ENCODE peak calls at places on chromosomes 1 and 21, in five cellular contexts. W is OCI-LY7, T is hepatocyte, Q is heart right ventricle, B is caudate nucleus. I is an unnamed sample.

GRCh38 chr1:157219600-157219999 is 81.4 kb upstream of the ETV3 start:
- DNase-seq in W (no peak), T (no peak), Q (no peak), B (no peak), I (no peak)

GRCh38 chr1:54417123-54417522 is 10.9 kb upstream of the SSBP3 start:
- DNase-seq in W (no peak), T (no peak), Q (no peak), B (no peak), I (no peak)

GRCh38 chr1:168320805-168321577 is 40.3 kb downstream of the TBX19 start:
- DNase-seq in W (no peak), T (peak; percentile 58), Q (no peak), B (peak; percentile 18), I (no peak)

GRCh38 chr1:231161711-231162299 is at the start of gene TRIM67:
- DNase-seq in W (no peak), T (peak; percentile 60), Q (peak; percentile 23), B (no peak), I (no peak)

GRCh38 chr1:201180901-201181300 is 9.7 kb upstream of the IGFN1 start:
- DNase-seq in W (no peak), T (no peak), Q (no peak), B (no peak), I (no peak)

GRCh38 chr1:151958959-151959358 is 34.7 kb downstream of the S100A10 start:
- DNase-seq in W (no peak), T (no peak), Q (no peak), B (no peak), I (no peak)

GRCh38 chr1:8217011-8217711 is 100.8 kb upstream of the SLC45A1 start:
- DNase-seq in W (no peak), T (peak; percentile 64), Q (peak; percentile 51), B (peak; percentile 1), I (no peak)

GRCh38 chr21:25039461-25040380 is 567.6 kb downstream of the MRPL39 start:
- DNase-seq in W (no peak), T (no peak), Q (no peak), B (no peak), I (no peak)

GRCh38 chr1:218361298-218362065 is 16.3 kb downstream of the TGFB2 start:
- DNase-seq in W (no peak), T (peak; percentile 44), Q (no peak), B (no peak), I (no peak)

GRCh38 chr21:29374481-29374880 is 75.8 kb downstream of the BACH1 start:
- DNase-seq in W (no peak), T (no peak), Q (no peak), B (no peak), I (no peak)

GRCh38 chr1:160247053-160247452 is 15.3 kb downstream of the DCAF8 start:
- DNase-seq in W (no peak), T (no peak), Q (no peak), B (no peak), I (no peak)

GRCh38 chr1:201537966-201538617 is 835 bp upstream of the NAV1 start:
- DNase-seq in W (no peak), T (no peak), Q (no peak), B (no peak), I (no peak)

GRCh38 chr1:54324750-54325704 is 81.2 kb downstream of the SSBP3 start:
- DNase-seq in W (no peak), T (peak; percentile 26), Q (no peak), B (no peak), I (no peak)

GRCh38 chr1:212477680-212478466 is 45.2 kb downstream of the NENF start:
- DNase-seq in W (no peak), T (no peak), Q (no peak), B (no peak), I (no peak)

GRCh38 chr1:160565568-160565967 is 13.7 kb downstream of the CD84 start:
- DNase-seq in W (no peak), T (no peak), Q (no peak), B (no peak), I (no peak)

GRCh38 chr1:32195972-32196823 is 4.2 kb upstream of the CCDC28B start:
- DNase-seq in W (no peak), T (no peak), Q (no peak), B (no peak), I (no peak)

GRCh38 chr1:4029376-4029775 is 129.3 kb upstream of the C1orf174 start:
- DNase-seq in W (peak; percentile 59), T (no peak), Q (no peak), B (no peak), I (no peak)

GRCh38 chr1:4033732-4034131 is 133.7 kb upstream of the C1orf174 start:
- DNase-seq in W (no peak), T (no peak), Q (no peak), B (no peak), I (no peak)

GRCh38 chr1:4033129-4033676 is 133.1 kb upstream of the C1orf174 start:
- DNase-seq in W (no peak), T (no peak), Q (no peak), B (no peak), I (no peak)

GRCh38 chr1:4034318-4034887 is 134.3 kb upstream of the C1orf174 start:
- DNase-seq in W (peak; percentile 45), T (no peak), Q (no peak), B (no peak), I (no peak)

DNA sequence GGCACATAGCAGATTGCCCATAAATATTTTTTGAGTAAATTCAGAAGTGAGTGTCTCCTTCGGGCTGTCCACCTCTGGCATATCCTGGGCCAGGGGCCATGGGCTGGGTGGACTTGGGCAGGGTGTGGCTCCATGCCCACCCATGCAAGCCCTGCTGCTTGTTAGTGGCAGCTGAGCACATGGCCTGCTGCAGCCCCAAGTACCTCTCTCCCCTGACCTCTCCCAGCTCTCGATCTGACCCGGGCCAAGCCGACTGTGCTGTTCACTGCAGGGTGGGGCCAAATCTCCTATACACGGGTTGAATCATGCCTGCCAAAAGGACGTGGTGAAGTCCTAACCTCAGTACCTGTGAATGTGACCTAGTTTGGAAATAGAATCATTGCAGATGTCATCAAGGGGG is 132.5 kb upstream of the C1orf174 start:
- DNase-seq in W (no peak), T (no peak), Q (no peak), B (no peak), I (no peak)
- H3K27ac ChIP-seq in W (no peak overlapping the region), T (no peak overlapping the region), Q (no peak overlapping the region), B (no peak overlapping the region), I (no peak overlapping the region)

DNA sequence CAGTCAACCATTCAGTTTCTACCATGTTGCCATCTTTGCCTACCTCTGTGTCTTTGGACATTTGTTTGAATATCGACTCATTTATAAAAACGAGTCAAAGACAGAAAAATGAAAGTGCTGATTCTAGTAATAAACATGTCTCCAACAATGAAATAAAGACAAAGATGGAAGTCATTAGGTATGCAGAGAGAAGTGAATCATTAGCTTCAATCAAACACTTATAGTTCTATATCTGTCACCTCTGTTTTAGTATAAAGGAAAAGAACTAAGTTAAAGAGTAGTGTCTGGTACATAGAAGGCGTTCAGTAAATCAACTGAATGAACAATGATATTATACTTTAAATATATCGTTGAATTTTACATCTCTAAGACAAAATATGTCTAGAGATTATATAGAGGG is 1.7 kb upstream of the TSPAN2 start:
- DNase-seq in W (no peak), T (no peak), Q (no peak), B (no peak), I (no peak)
- H3K27ac ChIP-seq in W (no peak overlapping the region), T (no peak overlapping the region), Q (no peak overlapping the region), B (no peak overlapping the region), I (no peak overlapping the region)

GRCh38 chr1:3195966-3196515 is 127.0 kb downstream of the PRDM16 start:
- DNase-seq in W (no peak), T (no peak), Q (no peak), B (no peak), I (no peak)

GRCh38 chr1:3198371-3199287 is 129.6 kb downstream of the PRDM16 start:
- DNase-seq in W (no peak), T (no peak), Q (no peak), B (no peak), I (no peak)

GRCh38 chr1:3196577-3197245 is 127.7 kb downstream of the PRDM16 start:
- DNase-seq in W (no peak), T (no peak), Q (no peak), B (no peak), I (no peak)

GRCh38 chr1:3195480-3195815 is 126.4 kb downstream of the PRDM16 start:
- DNase-seq in W (no peak), T (no peak), Q (no peak), B (no peak), I (no peak)

GRCh38 chr1:3197781-3198316 is 128.8 kb downstream of the PRDM16 start:
- DNase-seq in W (no peak), T (no peak), Q (no peak), B (no peak), I (no peak)
- H3K27ac ChIP-seq in W (no peak overlapping the region), T (no peak overlapping the region), Q (no peak overlapping the region), B (no peak overlapping the region), I (no peak overlapping the region)

GRCh38 chr1:58855351-58856165 is 71.7 kb upstream of the JUN start:
- DNase-seq in W (no peak), T (no peak), Q (no peak), B (no peak), I (no peak)
- H3K27ac ChIP-seq in W (no peak overlapping the region), T (no peak overlapping the region), Q (no peak overlapping the region), B (no peak overlapping the region), I (peak overlapping the region; percentile 2)

GRCh38 chr21:32459972-32460371 is 47.5 kb downstream of the EVA1C start:
- DNase-seq in W (no peak), T (no peak), Q (no peak), B (no peak), I (no peak)

GRCh38 chr21:32456497-32456918 is 44.0 kb downstream of the EVA1C start:
- DNase-seq in W (no peak), T (no peak), Q (no peak), B (no peak), I (no peak)

GRCh38 chr21:32455548-32455947 is 43.0 kb downstream of the EVA1C start:
- DNase-seq in W (no peak), T (no peak), Q (no peak), B (no peak), I (no peak)

GRCh38 chr21:32457360-32457840 is 44.9 kb downstream of the EVA1C start:
- DNase-seq in W (no peak), T (peak; percentile 53), Q (peak; percentile 36), B (no peak), I (no peak)

DNA sequence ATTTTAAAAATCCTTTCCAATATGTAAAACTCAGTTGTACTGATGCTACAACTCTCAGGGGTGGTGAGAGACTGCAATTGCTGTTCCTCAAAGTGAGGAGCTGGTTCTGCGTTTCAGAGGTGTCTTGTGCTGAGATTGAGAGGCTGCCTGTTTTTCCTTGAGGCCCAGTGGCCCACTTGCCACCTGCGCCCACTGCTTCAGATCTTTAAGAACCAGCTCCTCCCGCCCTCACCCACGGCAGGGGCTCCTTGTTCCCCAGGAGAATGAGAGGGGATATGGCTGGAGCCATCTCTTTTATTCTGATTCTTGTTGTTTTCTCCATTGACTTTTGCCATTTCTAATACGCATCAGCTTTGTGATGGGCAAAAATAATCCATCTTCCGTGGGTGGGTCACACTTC is 45.5 kb downstream of the EVA1C start:
- DNase-seq in W (no peak), T (no peak), Q (no peak), B (no peak), I (no peak)
- H3K27ac ChIP-seq in W (no peak overlapping the region), T (peak overlapping the region; percentile 47), Q (peak overlapping the region; percentile 66), B (peak overlapping the region; percentile 73), I (no peak overlapping the region)

DNA sequence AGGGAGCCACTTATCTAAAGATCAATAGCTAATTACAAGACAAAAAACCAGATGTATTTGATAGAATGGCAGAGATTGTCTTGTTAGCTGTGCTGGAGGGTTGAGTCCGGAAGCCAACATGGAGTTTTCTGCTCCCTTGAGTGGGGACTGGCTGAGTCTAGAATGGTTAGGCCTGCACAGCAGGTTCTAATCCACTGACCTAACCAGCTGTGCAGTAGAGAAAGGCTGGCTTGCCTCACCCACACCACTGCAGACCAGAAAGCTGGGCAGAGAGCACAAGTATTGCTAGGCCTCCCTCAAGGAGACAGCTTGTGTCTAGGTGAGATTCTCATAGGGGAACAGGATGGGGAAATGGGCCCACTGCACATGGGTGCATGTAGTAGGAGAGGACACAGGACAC is 11.7 kb upstream of the GNG12 start:
- DNase-seq in W (no peak), T (no peak), Q (no peak), B (no peak), I (no peak)
- H3K27ac ChIP-seq in W (no peak overlapping the region), T (no peak overlapping the region), Q (no peak overlapping the region), B (no peak overlapping the region), I (no peak overlapping the region)